ENCODE peak calls at places on chromosomes 4 and X, in seven cellular contexts. F is activated CD4-positive, alpha-beta T cell treated with anti-CD3 and anti-CD28 coated beads, Interleukin-2, amount 50 U/mL, for 4 hours; M is renal cortical epithelial cell; H is RPMI7951; Z is adipocyte; N is PC-9; R is activated gamma-delta T cell treated with Interleukin-2 at 50 U/mL for 16 hours. P is an unnamed sample.

GRCh38 chrX:150848914-150849365 is 49.5 kb downstream of the CD99L2 start:
- DNase-seq in F (no peak), M (peak; percentile 21), H (no peak), Z (no peak), N (peak; percentile 63), R (no peak), P (peak; percentile 20)

GRCh38 chrX:49171752-49172279 is at the start of gene PLP2:
- DNase-seq in F (peak; percentile 70), M (no peak), H (peak; percentile 87), Z (peak; percentile 69), N (peak; percentile 46), R (peak; percentile 67), P (peak; percentile 79)

GRCh38 chr4:101201421-101201820 is 145.9 kb downstream of the PPP3CA start:
- DNase-seq in F (no peak), M (no peak), H (no peak), Z (no peak), N (no peak), R (no peak), P (no peak)

GRCh38 chr4:83109480-83110221 is 4.9 kb downstream of the PLAC8 start:
- DNase-seq in F (peak; percentile 16), M (peak; percentile 25), H (peak; percentile 37), Z (peak; percentile 74), N (no peak), R (peak; percentile 17), P (peak; percentile 45)

GRCh38 chr4:139655116-139655515 is 10.5 kb upstream of the MGST2 start:
- DNase-seq in F (no peak), M (peak; percentile 63), H (peak; percentile 47), Z (peak; percentile 63), N (peak; percentile 70), R (peak; percentile 12), P (no peak)

GRCh38 chr4:123325241-123325681 is 71.3 kb upstream of the SPRY1 start:
- DNase-seq in F (no peak), M (no peak), H (peak; percentile 38), Z (peak; percentile 9), N (no peak), R (no peak), P (no peak)

GRCh38 chr4:175459571-175459970 is 352.5 kb downstream of the GPM6A start:
- DNase-seq in F (no peak), M (no peak), H (no peak), Z (peak; percentile 38), N (no peak), R (no peak), P (no peak)

GRCh38 chr4:6071959-6072720 is 53.9 kb upstream of the C4orf50 start:
- DNase-seq in F (no peak), M (no peak), H (no peak), Z (no peak), N (no peak), R (no peak), P (no peak)

GRCh38 chrX:115539841-115540240 is 21.1 kb upstream of the PLS3 start:
- DNase-seq in F (no peak), M (no peak), H (no peak), Z (no peak), N (no peak), R (no peak), P (no peak)

GRCh38 chrX:139766545-139766983 is 58.6 kb upstream of the MCF2 start:
- DNase-seq in F (peak; percentile 0), M (no peak), H (no peak), Z (no peak), N (no peak), R (peak; percentile 16), P (no peak)

GRCh38 chr4:54217642-54218486 is 11.2 kb upstream of the PDGFRA start:
- DNase-seq in F (peak; percentile 39), M (peak; percentile 61), H (peak; percentile 96), Z (peak; percentile 96), N (peak; percentile 48), R (peak; percentile 47), P (peak; percentile 69)

GRCh38 chr4:30722916-30723270 is 2.7 kb downstream of the PCDH7 start:
- DNase-seq in F (no peak), M (no peak), H (no peak), Z (no peak), N (no peak), R (no peak), P (no peak)

GRCh38 chr4:27714073-27714472 is 853.4 kb downstream of the STIM2 start:
- DNase-seq in F (no peak), M (no peak), H (no peak), Z (no peak), N (no peak), R (no peak), P (no peak)

GRCh38 chrX:20527458-20528099 is 260.9 kb upstream of the RPS6KA3 start:
- DNase-seq in F (no peak), M (peak; percentile 38), H (peak; percentile 41), Z (peak; percentile 72), N (no peak), R (no peak), P (no peak)

GRCh38 chrX:134546187-134546586 is 86.2 kb downstream of the HPRT1 start:
- DNase-seq in F (no peak), M (no peak), H (no peak), Z (no peak), N (no peak), R (no peak), P (no peak)

GRCh38 chr4:4225915-4226605 is 669 bp downstream of the OTOP1 start:
- DNase-seq in F (no peak), M (no peak), H (no peak), Z (peak; percentile 5), N (no peak), R (no peak), P (no peak)

GRCh38 chr4:84582302-84582987 is 482 bp upstream of the CDS1 start:
- DNase-seq in F (peak; percentile 91), M (peak; percentile 77), H (peak; percentile 39), Z (peak; percentile 75), N (peak; percentile 94), R (peak; percentile 77), P (peak; percentile 97)

GRCh38 chrX:41490446-41490845 is 43.3 kb downstream of the NYX start:
- DNase-seq in F (no peak), M (no peak), H (no peak), Z (no peak), N (no peak), R (no peak), P (no peak)

GRCh38 chr4:16573744-16574143 is 324.7 kb downstream of the LDB2 start:
- DNase-seq in F (no peak), M (peak; percentile 38), H (peak; percentile 71), Z (peak; percentile 93), N (no peak), R (no peak), P (no peak)

GRCh38 chr4:10098770-10099139 is 17.8 kb downstream of the WDR1 start:
- DNase-seq in F (peak; percentile 39), M (no peak), H (peak; percentile 84), Z (peak; percentile 36), N (no peak), R (peak; percentile 39), P (no peak)

GRCh38 chr4:40369437-40370278 is 34.5 kb downstream of the CHRNA9 start:
- DNase-seq in F (no peak), M (peak; percentile 15), H (no peak), Z (peak; percentile 25), N (no peak), R (no peak), P (peak; percentile 65)

GRCh38 chrX:128781506-128781905 is 729.3 kb upstream of the ACTRT1 start:
- DNase-seq in F (no peak), M (no peak), H (peak; percentile 2), Z (no peak), N (no peak), R (peak; percentile 5), P (peak; percentile 48)

GRCh38 chr4:176210101-176210500 is 14.7 kb upstream of the SPATA4 start:
- DNase-seq in F (no peak), M (no peak), H (no peak), Z (no peak), N (no peak), R (no peak), P (no peak)

GRCh38 chrX:5775985-5776384 is 452.7 kb downstream of the NLGN4X start:
- DNase-seq in F (no peak), M (no peak), H (no peak), Z (no peak), N (no peak), R (no peak), P (no peak)

GRCh38 chr4:126358041-126358440 is 1043.3 kb downstream of the FAT4 start:
- DNase-seq in F (no peak), M (no peak), H (no peak), Z (no peak), N (no peak), R (no peak), P (no peak)

GRCh38 chrX:129980043-129980442 is 2.4 kb upstream of the BCORL1 start:
- DNase-seq in F (peak; percentile 24), M (no peak), H (no peak), Z (no peak), N (no peak), R (peak; percentile 27), P (peak; percentile 51)

GRCh38 chr4:1035510-1035909 is 24.1 kb downstream of the FGFRL1 start:
- DNase-seq in F (no peak), M (no peak), H (no peak), Z (no peak), N (no peak), R (no peak), P (peak; percentile 38)

GRCh38 chr4:17492058-17492741 is 19.7 kb downstream of the QDPR start:
- DNase-seq in F (no peak), M (peak; percentile 59), H (peak; percentile 17), Z (no peak), N (no peak), R (no peak), P (no peak)

GRCh38 chrX:22109442-22109841 is 77.3 kb downstream of the PHEX start:
- DNase-seq in F (no peak), M (peak; percentile 95), H (peak; percentile 44), Z (no peak), N (peak; percentile 35), R (no peak), P (no peak)